ENCODE peak calls at places on chromosomes 13 and 19, in eight cellular contexts. B, L, O, T, Q, E, H and P are unnamed samples.

GRCh38 chr13:60620611-60621395 is 223.8 kb downstream of the TDRD3 start:
- DNase-seq in H (no peak), T (no peak), B (no peak), Q (no peak), O (peak; percentile 55), L (no peak), E (no peak), P (no peak)

GRCh38 chr13:64912141-64912540 is 2318.0 kb downstream of the PCDH9 start:
- DNase-seq in E (no peak), O (peak; percentile 58), B (no peak), Q (no peak), H (no peak), T (no peak), L (no peak), P (peak; percentile 10)

GRCh38 chr13:45628094-45628493 is 12.6 kb upstream of the ERICH6B start:
- DNase-seq in E (no peak), O (no peak), T (no peak), B (no peak), L (no peak), Q (no peak), H (no peak), P (no peak)

GRCh38 chr19:39375929-39376328 is 15.0 kb downstream of the PAF1 start:
- DNase-seq in B (no peak), T (no peak), E (no peak), L (no peak), H (no peak), Q (no peak), O (no peak), P (no peak)

GRCh38 chr13:66501187-66501586 is 728.9 kb downstream of the PCDH9 start:
- DNase-seq in L (no peak), E (no peak), H (no peak), Q (no peak), O (peak; percentile 23), B (no peak), T (no peak), P (no peak)

GRCh38 chr19:843180-843835 is 2.5 kb downstream of the PRTN3 start:
- DNase-seq in H (no peak), E (no peak), L (peak; percentile 62), T (peak; percentile 37), O (no peak), B (no peak), Q (peak; percentile 86), P (no peak)

GRCh38 chr13:79481685-79482052 is 714 bp downstream of the NDFIP2 start:
- DNase-seq in T (no peak), H (peak; percentile 15), E (no peak), O (peak; percentile 70), Q (no peak), B (no peak), L (peak; percentile 21), P (no peak)

GRCh38 chr19:41939861-41940442 is 11.7 kb upstream of the ERFL start:
- DNase-seq in L (peak; percentile 46), Q (peak; percentile 86), H (peak; percentile 50), O (no peak), T (no peak), E (no peak), B (no peak), P (no peak)

GRCh38 chr13:33236021-33236420 is 49.5 kb downstream of the STARD13 start:
- DNase-seq in Q (no peak), E (no peak), O (peak; percentile 63), B (no peak), T (no peak), L (no peak), H (no peak), P (no peak)

GRCh38 chr13:51590966-51591627 is 6.8 kb downstream of the WDFY2 start:
- DNase-seq in T (no peak), E (no peak), Q (no peak), B (no peak), O (peak; percentile 70), H (no peak), L (no peak), P (no peak)

GRCh38 chr19:49930483-49931011 is 1.2 kb upstream of the NUP62 start:
- DNase-seq in B (no peak), T (peak; percentile 9), O (no peak), H (no peak), L (peak; percentile 68), Q (peak; percentile 86), E (peak; percentile 61), P (no peak)

GRCh38 chr19:1855040-1855827 is 7.0 kb upstream of the REXO1 start:
- DNase-seq in H (peak; percentile 62), O (peak; percentile 51), T (peak; percentile 85), E (no peak), B (peak; percentile 75), L (peak; percentile 93), Q (peak; percentile 99), P (peak; percentile 53)

GRCh38 chr19:47240996-47241918 is 10.3 kb upstream of the BBC3 start:
- DNase-seq in L (peak; percentile 92), O (peak; percentile 86), T (peak; percentile 50), H (peak; percentile 66), B (no peak), Q (peak; percentile 90), E (peak; percentile 88), P (peak; percentile 73)

GRCh38 chr19:40609561-40610395 is 8.6 kb downstream of the LTBP4 start:
- DNase-seq in E (no peak), L (peak; percentile 96), O (peak; percentile 84), Q (peak; percentile 96), T (peak; percentile 73), H (peak; percentile 92), B (peak; percentile 60), P (peak; percentile 59)

GRCh38 chr19:4967738-4968461 is 1.0 kb upstream of the KDM4B start:
- DNase-seq in Q (no peak), O (peak; percentile 24), T (no peak), L (no peak), H (no peak), E (no peak), B (no peak), P (peak; percentile 52)

GRCh38 chr13:60414177-60414576 is 17.2 kb downstream of the TDRD3 start:
- DNase-seq in H (no peak), Q (no peak), B (no peak), L (no peak), O (no peak), E (no peak), T (no peak), P (no peak)

GRCh38 chr13:102555914-102556553 is 40.8 kb upstream of the TPP2 start:
- DNase-seq in O (peak; percentile 63), H (no peak), T (peak; percentile 29), B (no peak), Q (no peak), L (no peak), E (peak; percentile 39), P (peak; percentile 43)

GRCh38 chr19:18399008-18399407 is 1.6 kb upstream of the LRRC25 start:
- DNase-seq in E (no peak), T (no peak), H (no peak), Q (peak; percentile 86), L (no peak), O (peak; percentile 78), B (no peak), P (peak; percentile 87)

GRCh38 chr19:43759515-43759914 is 4.8 kb upstream of the SMG9 start:
- DNase-seq in O (no peak), Q (no peak), L (no peak), H (no peak), E (no peak), T (no peak), B (no peak), P (peak; percentile 74)

GRCh38 chr13:48156466-48156865 is 61.6 kb upstream of the MED4 start:
- DNase-seq in L (peak; percentile 29), Q (peak; percentile 89), B (no peak), H (peak; percentile 27), O (peak; percentile 53), E (no peak), T (no peak), P (peak; percentile 39)

GRCh38 chr19:51485960-51486359 is 7.6 kb downstream of the CEACAM18 start:
- DNase-seq in E (no peak), L (no peak), Q (no peak), O (no peak), T (no peak), B (no peak), H (no peak), P (no peak)

GRCh38 chr13:26971990-26972888 is 199.4 kb downstream of the USP12 start:
- DNase-seq in L (peak; percentile 61), Q (peak; percentile 72), B (no peak), T (peak; percentile 32), E (peak; percentile 64), O (peak; percentile 65), H (no peak), P (peak; percentile 70)

GRCh38 chr13:33262069-33262487 is 23.5 kb downstream of the STARD13 start:
- DNase-seq in T (no peak), Q (no peak), O (peak; percentile 96), B (no peak), H (no peak), L (peak; percentile 16), E (no peak), P (peak; percentile 60)

GRCh38 chr19:27794444-27795042 is 1418.4 kb downstream of the UQCRFS1 start:
- DNase-seq in L (peak; percentile 23), B (no peak), E (no peak), H (no peak), T (peak; percentile 39), O (peak; percentile 48), Q (peak; percentile 86), P (peak; percentile 24)

GRCh38 chr19:2923510-2923909 is 21.3 kb downstream of the ZNF77 start:
- DNase-seq in T (no peak), B (no peak), L (no peak), H (no peak), E (no peak), Q (no peak), O (no peak), P (no peak)

GRCh38 chr19:39297931-39298634 is 1.9 kb downstream of the IFNL1 start:
- DNase-seq in E (no peak), Q (peak; percentile 91), L (no peak), H (no peak), B (no peak), O (no peak), T (no peak), P (no peak)

GRCh38 chr13:110916671-110917142 is 1.8 kb upstream of the ANKRD10 start:
- DNase-seq in E (no peak), L (no peak), O (peak; percentile 73), T (no peak), Q (no peak), B (no peak), H (no peak), P (no peak)

GRCh38 chr13:77026255-77026782 is 640 bp downstream of the FBXL3 start:
- DNase-seq in E (peak; percentile 50), L (peak; percentile 59), Q (peak; percentile 96), H (peak; percentile 65), O (peak; percentile 76), T (peak; percentile 56), B (peak; percentile 66), P (peak; percentile 72)

GRCh38 chr19:16895467-16896097 is 6.8 kb downstream of the F2RL3 start:
- DNase-seq in L (peak; percentile 62), O (no peak), Q (no peak), T (no peak), B (no peak), H (no peak), E (no peak), P (no peak)

GRCh38 chr13:33284016-33284415 is 1.5 kb downstream of the STARD13 start:
- DNase-seq in Q (no peak), T (no peak), B (no peak), L (no peak), E (no peak), O (peak; percentile 53), H (no peak), P (no peak)

GRCh38 chr13:100648354-100648753 is 26.2 kb downstream of the TMTC4 start:
- DNase-seq in T (no peak), L (no peak), B (no peak), Q (no peak), O (no peak), E (no peak), H (no peak), P (no peak)

GRCh38 chr19:16400911-16401675 is 70.7 kb downstream of the EPS15L1 start:
- DNase-seq in B (peak; percentile 63), H (no peak), E (no peak), L (no peak), Q (peak; percentile 72), T (no peak), O (no peak), P (no peak)

GRCh38 chr19:27997069-27997468 is 1215.9 kb downstream of the UQCRFS1 start:
- DNase-seq in O (no peak), B (no peak), Q (no peak), E (no peak), L (no peak), H (no peak), T (no peak), P (no peak)

GRCh38 chr13:27423333-27423732 is 1.1 kb upstream of the GTF3A start:
- DNase-seq in Q (no peak), H (no peak), B (no peak), T (no peak), L (no peak), O (no peak), E (no peak), P (no peak)